ENCODE peak calls at places on chromosomes 12 and 14, in seven cellular contexts. I is suprapubic skin, C is transverse colon, G is tibial nerve, B is A549, Q is K562, Y is ovary. P is an unnamed sample. For H3K4me1, the result is how much of the 10 kb centered on the place peaks cover.

GRCh38 chr12:130433411-130433810 is 95.7 kb downstream of the PIWIL1 start:
- DNase-seq in I (no peak), C (no peak), G (no peak), B (no peak), Q (no peak), Y (peak), P (no peak)

GRCh38 chr12:122544537-122544936 is 17.5 kb downstream of the KNTC1 start:
- DNase-seq in I (no peak), C (no peak), G (no peak), B (no peak), Q (no peak), Y (no peak), P (no peak)

GRCh38 chr14:23406244-23406643 is 1.8 kb downstream of the MYH6 start:
- DNase-seq in I (no peak), C (no peak), G (no peak), B (no peak), Q (no peak), Y (no peak), P (no peak)

GRCh38 chr14:72651081-72651480 is 242.8 kb downstream of the DPF3 start:
- DNase-seq in I (no peak), C (no peak), G (no peak), B (no peak), Q (no peak), Y (peak), P (no peak)

GRCh38 chr12:6262211-6262610 is 48.3 kb upstream of the PLEKHG6 start:
- DNase-seq in I (no peak), C (no peak), G (no peak), B (no peak), Q (no peak), Y (no peak), P (no peak)

GRCh38 chr12:110135012-110135411 is 10.9 kb downstream of the IFT81 start:
- DNase-seq in I (no peak), C (no peak), G (no peak), B (no peak), Q (no peak), Y (no peak), P (no peak)

GRCh38 chr12:7899755-7900154 is 27.0 kb upstream of the SLC2A14 start:
- DNase-seq in I (no peak), C (no peak), G (no peak), B (no peak), Q (no peak), Y (no peak), P (no peak)

GRCh38 chr12:86666311-86666710 is 410.1 kb upstream of the MGAT4C start:
- DNase-seq in I (no peak), C (no peak), G (no peak), B (no peak), Q (no peak), Y (no peak), P (no peak)

GRCh38 chr14:69845787-69846186 is 33.4 kb upstream of the SMOC1 start:
- DNase-seq in I (no peak), C (no peak), G (no peak), B (no peak), Q (no peak), Y (no peak), P (no peak)

GRCh38 chr12:101927042-101927441 is 49.7 kb downstream of the DRAM1 start:
- DNase-seq in I (no peak), C (no peak), G (no peak), B (no peak), Q (no peak), Y (no peak), P (no peak)

GRCh38 chr14:95156153-95156764 is 1.1 kb downstream of the DICER1 start:
- DNase-seq in I (no peak), C (no peak), G (no peak), B (no peak), Q (no peak), Y (no peak), P (no peak)

GRCh38 chr12:122079532-122080081 is 1.1 kb downstream of the MLXIP start:
- DNase-seq in I (no peak), C (no peak), G (no peak), B (no peak), Q (no peak), Y (peak), P (no peak)

GRCh38 chr14:104424406-104425072 is 155.0 kb upstream of the C14orf180 start:
- DNase-seq in I (peak), C (no peak), G (no peak), B (no peak), Q (no peak), Y (peak), P (peak)

GRCh38 chr12:4828176-4828575 is 81.5 kb upstream of the KCNA1 start:
- DNase-seq in I (no peak), C (no peak), G (no peak), B (no peak), Q (no peak), Y (no peak), P (no peak)

GRCh38 chr12:109810954-109811623 is 22.1 kb downstream of the TRPV4 start:
- DNase-seq in I (no peak), C (no peak), G (no peak), B (no peak), Q (no peak), Y (no peak), P (no peak)

GRCh38 chr14:98931911-98932310 is 340.1 kb downstream of the BCL11B start:
- DNase-seq in I (peak), C (peak), G (no peak), B (no peak), Q (no peak), Y (no peak), P (peak)

GRCh38 chr14:91265404-91265803 is 20.9 kb upstream of the GPR68 start:
- DNase-seq in I (no peak), C (no peak), G (no peak), B (no peak), Q (no peak), Y (no peak), P (no peak)

GRCh38 chr12:21657336-21658077 is at the start of gene LDHB:
- DNase-seq in I (peak), C (peak), G (peak), B (peak), Q (peak), Y (peak), P (peak)

GRCh38 chr12:93197067-93197593 is 180.6 kb upstream of the NUDT4 start:
- DNase-seq in I (no peak), C (no peak), G (no peak), B (no peak), Q (no peak), Y (no peak), P (no peak)

GRCh38 chr12:62802981-62803380 is 132.0 kb downstream of the PPM1H start:
- DNase-seq in I (no peak), C (no peak), G (no peak), B (no peak), Q (no peak), Y (no peak), P (no peak)

GRCh38 chr14:23327947-23328744 is 6.9 kb downstream of the PABPN1 start:
- DNase-seq in I (no peak), C (peak), G (peak), B (peak), Q (peak), Y (peak), P (peak)

DNA sequence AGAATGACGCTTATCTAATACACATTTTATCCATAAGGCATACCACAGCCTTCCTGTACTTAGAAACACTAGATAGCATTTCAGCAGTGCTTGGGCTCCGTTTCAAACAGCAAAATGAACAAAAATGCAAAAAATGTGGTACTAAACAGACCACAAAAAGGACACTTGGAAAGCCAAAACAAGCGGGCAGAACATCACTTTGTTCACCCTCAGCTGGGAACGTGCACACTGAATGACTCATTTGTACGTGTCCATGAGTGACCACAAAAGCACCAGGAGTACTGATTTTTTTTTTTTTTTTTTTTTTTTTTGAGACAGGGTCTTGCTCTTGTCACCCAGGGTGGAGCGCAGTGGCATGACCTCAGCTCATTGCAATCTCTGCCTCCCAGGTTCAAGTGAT is 8.9 kb upstream of the FOXN3 start:
- DNase-seq in I (no peak), C (peak), G (no peak), B (no peak), Q (no peak), Y (no peak), P (no peak)
- H3K4me1 ChIP-seq in I (half or more), C (under half), G (under half), B (under half), Q (under half), Y (under half), P (half or more)

DNA sequence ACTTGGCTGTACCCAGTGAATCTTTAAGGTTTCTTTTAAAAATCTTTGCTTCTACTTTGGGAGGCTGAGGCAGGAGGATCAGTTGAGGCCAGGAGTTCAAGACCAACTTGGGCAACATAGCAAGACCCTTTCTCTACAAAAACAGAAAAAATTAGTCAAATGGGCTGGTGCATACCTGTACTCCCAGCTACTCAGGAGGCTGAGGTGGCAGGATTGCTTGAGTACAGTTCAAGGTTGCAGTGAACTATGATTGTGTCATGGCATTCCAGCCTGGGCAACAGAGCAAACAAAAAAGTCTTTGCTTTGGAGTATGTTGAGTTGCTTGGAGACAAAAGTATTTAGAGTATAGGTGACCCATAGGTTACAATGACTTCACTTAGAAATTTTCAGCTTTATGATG is 6.2 kb upstream of the DDX55 start:
- DNase-seq in I (no peak), C (no peak), G (no peak), B (no peak), Q (no peak), Y (no peak), P (no peak)
- TF ChIP-seq EP300 in I (no peak), C (no peak), G (no peak), B (no peak), Q (no peak), Y (no peak), P (no peak)

DNA sequence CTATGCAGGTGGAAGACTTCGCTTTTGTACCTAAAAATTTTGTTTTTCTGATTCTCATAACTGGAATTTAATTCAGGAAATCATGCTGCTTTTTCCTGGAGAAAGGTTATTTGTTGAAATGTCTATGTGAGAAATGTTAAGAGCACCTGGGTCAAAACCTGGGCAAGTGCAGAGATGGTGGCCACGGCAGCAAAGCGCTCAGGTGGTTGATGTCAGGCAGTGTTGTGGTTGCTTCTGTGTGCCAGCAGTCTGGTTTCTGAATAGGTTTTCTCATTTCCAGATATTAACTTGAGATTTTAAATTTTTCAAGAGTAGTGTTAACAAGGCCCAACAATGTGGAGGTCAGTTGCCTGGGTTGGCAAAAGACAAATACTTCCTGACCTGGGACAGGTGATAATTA is 96.2 kb downstream of the ESR2 start:
- DNase-seq in I (no peak), C (no peak), G (no peak), B (no peak), Q (no peak), Y (no peak), P (no peak)
- H3K4me1 ChIP-seq in I (under half), C (under half), G (under half), B (under half), Q (under half), Y (under half), P (half or more)

DNA sequence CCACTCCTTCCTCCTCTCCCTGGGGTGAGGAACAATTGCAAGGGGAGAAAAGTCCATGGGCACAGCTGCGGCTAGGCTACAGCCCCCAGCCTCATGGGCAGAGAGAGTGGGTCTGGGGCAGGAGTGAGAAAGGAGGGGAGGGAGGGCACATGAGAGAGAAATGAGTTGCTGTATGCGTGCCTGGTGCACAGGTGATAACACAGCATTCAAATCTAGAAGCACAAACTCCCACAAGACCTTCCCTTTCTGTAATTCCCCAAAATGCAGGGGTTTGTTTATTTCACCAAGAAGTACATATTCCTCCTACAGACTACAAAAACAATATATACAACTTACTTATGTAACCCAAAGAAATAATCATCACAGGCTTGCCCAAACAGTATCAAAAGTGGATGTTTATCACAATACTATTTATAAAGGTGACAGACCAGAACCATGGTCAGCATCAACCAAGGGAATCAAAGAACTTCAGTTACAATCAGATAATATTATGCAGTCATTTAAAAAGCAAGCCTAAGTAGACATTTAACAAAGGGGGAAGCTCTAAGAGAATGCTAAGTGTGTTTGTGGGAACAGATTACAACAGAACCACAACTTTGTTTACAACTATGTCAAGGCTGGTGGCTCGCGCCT is 54.2 kb downstream of the ITPK1 start:
- DNase-seq in I (no peak), C (no peak), G (no peak), B (no peak), Q (no peak), Y (no peak), P (no peak)
- TF ChIP-seq EP300 in I (no peak), C (no peak), G (no peak), B (no peak), Q (no peak), Y (no peak), P (no peak)

GRCh38 chr14:93787465-93788306 is 599 bp downstream of the PRIMA1 start:
- DNase-seq in I (no peak), C (no peak), G (no peak), B (no peak), Q (no peak), Y (no peak), P (no peak)

GRCh38 chr14:93790966-93791365 is 2.7 kb upstream of the PRIMA1 start:
- DNase-seq in I (no peak), C (no peak), G (no peak), B (no peak), Q (no peak), Y (no peak), P (no peak)

GRCh38 chr14:93788307-93788556 is at the start of gene PRIMA1:
- DNase-seq in I (no peak), C (no peak), G (no peak), B (no peak), Q (no peak), Y (no peak), P (no peak)

GRCh38 chr14:93789366-93790130 is 1.3 kb upstream of the PRIMA1 start:
- DNase-seq in I (no peak), C (no peak), G (no peak), B (no peak), Q (no peak), Y (no peak), P (no peak)

GRCh38 chr14:93788557-93789365 is 476 bp upstream of the PRIMA1 start:
- DNase-seq in I (no peak), C (peak), G (no peak), B (peak), Q (no peak), Y (peak), P (peak)
- H3K4me1 ChIP-seq in I (under half), C (under half), G (under half), B (under half), Q (under half), Y (under half), P (half or more)

DNA sequence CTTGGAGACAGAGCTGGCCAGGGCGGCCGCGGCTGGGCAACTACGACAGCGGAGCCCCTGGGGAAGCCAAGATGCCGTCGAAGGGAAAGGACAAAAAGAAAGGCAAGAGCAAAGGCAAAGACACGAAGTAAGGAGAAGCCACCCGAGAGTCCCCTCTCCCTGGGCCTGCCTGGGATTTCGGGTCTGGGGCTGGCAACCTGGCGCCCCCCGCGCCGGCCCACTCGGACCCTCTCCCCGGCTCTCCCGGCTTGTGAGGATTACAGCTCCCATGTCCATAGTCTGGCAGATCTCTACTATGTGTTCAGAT is 212 bp downstream of the BBOF1 start:
- DNase-seq in I (no peak), C (no peak), G (no peak), B (no peak), Q (no peak), Y (no peak), P (no peak)
- TF ChIP-seq EP300 in I (no peak), C (no peak), G (no peak), B (no peak), Q (no peak), Y (no peak), P (no peak)

GRCh38 chr12:64813733-64814132 is 10.7 kb upstream of the TBC1D30 start:
- DNase-seq in I (no peak), C (no peak), G (no peak), B (no peak), Q (no peak), Y (no peak), P (no peak)
- H3K4me1 ChIP-seq in I (under half), C (under half), G (under half), B (under half), Q (under half), Y (under half), P (under half)

GRCh38 chr14:26128931-26129674 is 468.7 kb downstream of the NOVA1 start:
- DNase-seq in I (no peak), C (no peak), G (no peak), B (no peak), Q (no peak), Y (no peak), P (no peak)
- TF ChIP-seq EP300 in I (no peak), C (no peak), G (no peak), B (no peak), Q (no peak), Y (no peak), P (no peak)

DNA sequence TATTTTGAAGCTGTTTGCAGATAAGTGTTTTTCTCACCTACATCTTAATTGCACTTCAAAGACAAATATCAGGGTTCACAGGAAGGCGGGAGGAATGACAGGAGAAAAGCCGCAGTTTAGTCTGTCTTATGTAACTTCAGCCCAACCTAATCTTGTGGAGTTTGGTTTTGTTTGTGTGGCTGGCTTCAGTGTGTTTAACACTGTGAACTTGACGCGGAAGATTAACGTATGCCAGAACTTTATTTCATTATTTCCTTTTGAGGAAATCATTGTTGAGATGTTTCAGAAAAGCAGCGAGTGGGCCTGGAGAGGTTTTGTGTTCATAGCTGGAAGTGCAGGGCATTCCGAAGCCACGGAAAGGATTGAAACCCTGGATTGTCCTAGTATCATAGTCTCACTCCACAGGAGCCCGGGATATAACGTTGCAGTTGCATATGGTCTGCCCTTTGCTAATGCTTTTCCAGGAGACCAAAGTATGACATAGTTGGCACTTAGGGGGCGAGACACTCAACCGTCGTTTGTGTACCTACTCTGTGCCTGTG is 2.0 kb downstream of the PELI2 start:
- DNase-seq in I (no peak), C (no peak), G (peak), B (no peak), Q (no peak), Y (no peak), P (no peak)
- H3K4me1 ChIP-seq in I (under half), C (under half), G (under half), B (under half), Q (under half), Y (under half), P (half or more)

GRCh38 chr12:98217257-98217656 is 298.1 kb upstream of the TMPO start:
- DNase-seq in I (no peak), C (no peak), G (no peak), B (no peak), Q (no peak), Y (no peak), P (no peak)

GRCh38 chr12:98213556-98213955 is 301.8 kb upstream of the TMPO start:
- DNase-seq in I (no peak), C (no peak), G (no peak), B (no peak), Q (no peak), Y (no peak), P (no peak)

GRCh38 chr12:98208846-98209245 is 306.5 kb upstream of the TMPO start:
- DNase-seq in I (no peak), C (no peak), G (no peak), B (no peak), Q (no peak), Y (no peak), P (no peak)

GRCh38 chr12:98211914-98212695 is 303.3 kb upstream of the TMPO start:
- DNase-seq in I (no peak), C (no peak), G (no peak), B (no peak), Q (no peak), Y (no peak), P (no peak)
- TF ChIP-seq EP300 in I (no peak), C (no peak), G (no peak), B (no peak), Q (no peak), Y (no peak), P (no peak)

P was measured in stomach.